ENCODE peak calls at places on chromosomes 16 and 17, in eight cellular contexts. One of them, this sample, is unnamed.

GRCh38 chr16:56389554-56389953 is 35.8 kb downstream of the AMFR start:
- DNase-seq in neural progenitor cell: no peak
- DNase-seq in K562: no peak
- DNase-seq in mesenchymal stem cell: peak; percentile 83
- DNase-seq in IMR-90: peak; percentile 100
- DNase-seq in H9: no peak
- DNase-seq in fibroblast of lung: peak; percentile 88
- DNase-seq in HCT116: no peak
- DNase-seq in this sample: no peak

GRCh38 chr17:81076097-81076754 is 41.3 kb downstream of the BAIAP2 start:
- DNase-seq in neural progenitor cell: no peak
- DNase-seq in K562: no peak
- DNase-seq in mesenchymal stem cell: no peak
- DNase-seq in IMR-90: no peak
- DNase-seq in H9: no peak
- DNase-seq in fibroblast of lung: no peak
- DNase-seq in HCT116: no peak
- DNase-seq in this sample: peak; percentile 93

GRCh38 chr17:8994319-8994718 is 27.0 kb upstream of the NTN1 start:
- DNase-seq in neural progenitor cell: peak; percentile 78
- DNase-seq in K562: peak; percentile 34
- DNase-seq in mesenchymal stem cell: peak; percentile 38
- DNase-seq in IMR-90: peak; percentile 23
- DNase-seq in H9: peak; percentile 92
- DNase-seq in fibroblast of lung: peak; percentile 31
- DNase-seq in HCT116: peak; percentile 40
- DNase-seq in this sample: peak; percentile 61

GRCh38 chr17:56699186-56699895 is 105.8 kb downstream of the NOG start:
- DNase-seq in neural progenitor cell: peak; percentile 88
- DNase-seq in K562: no peak
- DNase-seq in mesenchymal stem cell: peak; percentile 99
- DNase-seq in IMR-90: peak; percentile 99
- DNase-seq in H9: peak; percentile 92
- DNase-seq in fibroblast of lung: peak; percentile 87
- DNase-seq in HCT116: peak; percentile 98
- DNase-seq in this sample: peak; percentile 38

GRCh38 chr16:65700599-65700998 is 578.7 kb upstream of the CDH11 start:
- DNase-seq in neural progenitor cell: no peak
- DNase-seq in K562: no peak
- DNase-seq in mesenchymal stem cell: no peak
- DNase-seq in IMR-90: no peak
- DNase-seq in H9: no peak
- DNase-seq in fibroblast of lung: no peak
- DNase-seq in HCT116: no peak
- DNase-seq in this sample: no peak

GRCh38 chr16:19095699-19096098 is 18.1 kb upstream of the ITPRIPL2 start:
- DNase-seq in neural progenitor cell: no peak
- DNase-seq in K562: no peak
- DNase-seq in mesenchymal stem cell: no peak
- DNase-seq in IMR-90: no peak
- DNase-seq in H9: peak; percentile 68
- DNase-seq in fibroblast of lung: no peak
- DNase-seq in HCT116: peak; percentile 67
- DNase-seq in this sample: no peak

GRCh38 chr16:3364774-3365427 is 9.2 kb downstream of the OR2C1 start:
- DNase-seq in neural progenitor cell: no peak
- DNase-seq in K562: no peak
- DNase-seq in mesenchymal stem cell: no peak
- DNase-seq in IMR-90: peak; percentile 95
- DNase-seq in H9: peak; percentile 36
- DNase-seq in fibroblast of lung: peak; percentile 97
- DNase-seq in HCT116: no peak
- DNase-seq in this sample: peak; percentile 85

GRCh38 chr17:5809580-5810188 is 225.4 kb upstream of the NLRP1 start:
- DNase-seq in neural progenitor cell: peak; percentile 36
- DNase-seq in K562: no peak
- DNase-seq in mesenchymal stem cell: no peak
- DNase-seq in IMR-90: no peak
- DNase-seq in H9: peak; percentile 31
- DNase-seq in fibroblast of lung: peak; percentile 5
- DNase-seq in HCT116: no peak
- DNase-seq in this sample: no peak

GRCh38 chr17:62657664-62658063 is 30.2 kb downstream of the MRC2 start:
- DNase-seq in neural progenitor cell: peak; percentile 32
- DNase-seq in K562: no peak
- DNase-seq in mesenchymal stem cell: no peak
- DNase-seq in IMR-90: no peak
- DNase-seq in H9: no peak
- DNase-seq in fibroblast of lung: no peak
- DNase-seq in HCT116: no peak
- DNase-seq in this sample: peak; percentile 24

GRCh38 chr17:82301916-82302497 is 15.4 kb downstream of the CD7 start:
- DNase-seq in neural progenitor cell: no peak
- DNase-seq in K562: no peak
- DNase-seq in mesenchymal stem cell: no peak
- DNase-seq in IMR-90: no peak
- DNase-seq in H9: no peak
- DNase-seq in fibroblast of lung: no peak
- DNase-seq in HCT116: no peak
- DNase-seq in this sample: peak; percentile 41

GRCh38 chr17:66805567-66805966 is 29.4 kb upstream of the CACNG5 start:
- DNase-seq in neural progenitor cell: no peak
- DNase-seq in K562: no peak
- DNase-seq in mesenchymal stem cell: no peak
- DNase-seq in IMR-90: no peak
- DNase-seq in H9: no peak
- DNase-seq in fibroblast of lung: no peak
- DNase-seq in HCT116: no peak
- DNase-seq in this sample: no peak

GRCh38 chr16:78478267-78478821 is 378.9 kb downstream of the WWOX start:
- DNase-seq in neural progenitor cell: peak; percentile 30
- DNase-seq in K562: peak; percentile 6
- DNase-seq in mesenchymal stem cell: peak; percentile 16
- DNase-seq in IMR-90: no peak
- DNase-seq in H9: peak; percentile 69
- DNase-seq in fibroblast of lung: no peak
- DNase-seq in HCT116: no peak
- DNase-seq in this sample: peak; percentile 19

GRCh38 chr16:88479795-88480760 is 27.0 kb downstream of the ZFPM1 start:
- DNase-seq in neural progenitor cell: no peak
- DNase-seq in K562: no peak
- DNase-seq in mesenchymal stem cell: no peak
- DNase-seq in IMR-90: no peak
- DNase-seq in H9: no peak
- DNase-seq in fibroblast of lung: no peak
- DNase-seq in HCT116: no peak
- DNase-seq in this sample: no peak

GRCh38 chr17:16444258-16444886 is 29.0 kb downstream of the TRPV2 start:
- DNase-seq in neural progenitor cell: no peak
- DNase-seq in K562: peak; percentile 45
- DNase-seq in mesenchymal stem cell: no peak
- DNase-seq in IMR-90: no peak
- DNase-seq in H9: peak; percentile 75
- DNase-seq in fibroblast of lung: no peak
- DNase-seq in HCT116: no peak
- DNase-seq in this sample: no peak

GRCh38 chr16:69481901-69482341 is 57.5 kb downstream of the CYB5B start:
- DNase-seq in neural progenitor cell: no peak
- DNase-seq in K562: peak; percentile 49
- DNase-seq in mesenchymal stem cell: no peak
- DNase-seq in IMR-90: peak; percentile 48
- DNase-seq in H9: peak; percentile 50
- DNase-seq in fibroblast of lung: peak; percentile 88
- DNase-seq in HCT116: no peak
- DNase-seq in this sample: no peak
- H3K9ac ChIP-seq in neural progenitor cell: no peak overlapping the region
- H3K9ac ChIP-seq in K562: peak overlapping the region; percentile 44
- H3K9ac ChIP-seq in mesenchymal stem cell: peak overlapping the region; percentile 79
- H3K9ac ChIP-seq in IMR-90: no peak overlapping the region
- H3K9ac ChIP-seq in H9: no peak overlapping the region
- H3K9ac ChIP-seq in fibroblast of lung: peak overlapping the region; percentile 36
- H3K9ac ChIP-seq in HCT116: peak overlapping the region; percentile 15
- H3K9ac ChIP-seq in this sample: no peak overlapping the region

GRCh38 chr17:7290166-7290565 is 4.3 kb downstream of the YBX2 start:
- DNase-seq in neural progenitor cell: no peak
- DNase-seq in K562: no peak
- DNase-seq in mesenchymal stem cell: no peak
- DNase-seq in IMR-90: no peak
- DNase-seq in H9: no peak
- DNase-seq in fibroblast of lung: no peak
- DNase-seq in HCT116: no peak
- DNase-seq in this sample: no peak
- H3K27me3 ChIP-seq in neural progenitor cell: peaks cover 47% of the 10 kb centered on the region
- H3K27me3 ChIP-seq in K562: no peaks in the 10 kb centered on the region
- H3K27me3 ChIP-seq in mesenchymal stem cell: peaks cover 83% of the 10 kb centered on the region
- H3K27me3 ChIP-seq in IMR-90: peaks cover 80% of the 10 kb centered on the region
- H3K27me3 ChIP-seq in H9: peaks cover 2% of the 10 kb centered on the region
- H3K27me3 ChIP-seq in fibroblast of lung: peaks cover 49% of the 10 kb centered on the region
- H3K27me3 ChIP-seq in HCT116: no peaks in the 10 kb centered on the region
- H3K27me3 ChIP-seq in this sample: peaks cover 30% of the 10 kb centered on the region

GRCh38 chr17:1709971-1710806 is at the start of gene TLCD2:
- DNase-seq in neural progenitor cell: peak; percentile 79
- DNase-seq in K562: peak; percentile 65
- DNase-seq in mesenchymal stem cell: peak; percentile 82
- DNase-seq in IMR-90: peak; percentile 65
- DNase-seq in H9: peak; percentile 78
- DNase-seq in fibroblast of lung: peak; percentile 65
- DNase-seq in HCT116: peak; percentile 36
- DNase-seq in this sample: peak; percentile 87
- H3K9ac ChIP-seq in neural progenitor cell: no peak within 1 kb of the TSS
- H3K9ac ChIP-seq in K562: peak within 1 kb of the TSS; percentile 92
- H3K9ac ChIP-seq in mesenchymal stem cell: peak within 1 kb of the TSS; percentile 93
- H3K9ac ChIP-seq in IMR-90: peak within 1 kb of the TSS; percentile 46
- H3K9ac ChIP-seq in H9: no peak within 1 kb of the TSS
- H3K9ac ChIP-seq in fibroblast of lung: peak within 1 kb of the TSS; percentile 84
- H3K9ac ChIP-seq in HCT116: peak within 1 kb of the TSS; percentile 72
- H3K9ac ChIP-seq in this sample: peak within 1 kb of the TSS; percentile 60

GRCh38 chr17:48725294-48726064 is 2.5 kb downstream of the PRAC2 start:
- DNase-seq in neural progenitor cell: no peak
- DNase-seq in K562: no peak
- DNase-seq in mesenchymal stem cell: peak; percentile 7
- DNase-seq in IMR-90: no peak
- DNase-seq in H9: no peak
- DNase-seq in fibroblast of lung: no peak
- DNase-seq in HCT116: no peak
- DNase-seq in this sample: no peak
- H3K27me3 ChIP-seq in neural progenitor cell: peaks cover 100% of the 10 kb centered on the region
- H3K27me3 ChIP-seq in K562: peaks cover 72% of the 10 kb centered on the region
- H3K27me3 ChIP-seq in mesenchymal stem cell: peaks cover 100% of the 10 kb centered on the region
- H3K27me3 ChIP-seq in IMR-90: peaks cover 95% of the 10 kb centered on the region
- H3K27me3 ChIP-seq in H9: peaks cover 100% of the 10 kb centered on the region
- H3K27me3 ChIP-seq in fibroblast of lung: peaks cover 97% of the 10 kb centered on the region
- H3K27me3 ChIP-seq in HCT116: no peaks in the 10 kb centered on the region
- H3K27me3 ChIP-seq in this sample: peaks cover 100% of the 10 kb centered on the region

DNA sequence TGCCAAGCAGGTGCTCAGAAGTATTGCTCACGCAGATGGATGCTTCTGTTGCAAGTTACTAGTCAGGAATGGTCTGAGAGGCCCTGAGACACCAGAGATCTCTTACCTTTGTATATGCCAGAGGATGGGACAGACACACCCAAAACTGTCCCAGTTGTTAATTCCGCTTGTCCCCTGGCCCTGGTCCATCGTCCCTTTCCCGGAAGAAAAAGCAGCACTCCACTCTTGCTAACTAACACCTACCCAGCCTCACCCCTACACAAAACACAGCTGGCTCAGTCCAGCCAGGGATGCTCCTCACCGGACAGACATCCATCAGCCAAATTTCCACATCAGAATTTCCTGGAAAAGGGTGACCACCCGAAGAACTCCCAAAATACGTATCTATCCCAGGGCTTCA is 2.0 kb downstream of the GAS7 start:
- DNase-seq in neural progenitor cell: no peak
- DNase-seq in K562: no peak
- DNase-seq in mesenchymal stem cell: no peak
- DNase-seq in IMR-90: no peak
- DNase-seq in H9: no peak
- DNase-seq in fibroblast of lung: no peak
- DNase-seq in HCT116: no peak
- DNase-seq in this sample: no peak
- H3K9ac ChIP-seq in neural progenitor cell: no peak overlapping the region
- H3K9ac ChIP-seq in K562: no peak overlapping the region
- H3K9ac ChIP-seq in mesenchymal stem cell: peak overlapping the region; percentile 89
- H3K9ac ChIP-seq in IMR-90: no peak overlapping the region
- H3K9ac ChIP-seq in H9: no peak overlapping the region
- H3K9ac ChIP-seq in fibroblast of lung: no peak overlapping the region
- H3K9ac ChIP-seq in HCT116: no peak overlapping the region
- H3K9ac ChIP-seq in this sample: no peak overlapping the region

GRCh38 chr17:57979076-57979475 is 9.0 kb downstream of the VEZF1 start:
- DNase-seq in neural progenitor cell: no peak
- DNase-seq in K562: no peak
- DNase-seq in mesenchymal stem cell: no peak
- DNase-seq in IMR-90: no peak
- DNase-seq in H9: no peak
- DNase-seq in fibroblast of lung: no peak
- DNase-seq in HCT116: no peak
- DNase-seq in this sample: no peak

GRCh38 chr17:57982452-57983170 is 5.4 kb downstream of the VEZF1 start:
- DNase-seq in neural progenitor cell: no peak
- DNase-seq in K562: no peak
- DNase-seq in mesenchymal stem cell: no peak
- DNase-seq in IMR-90: no peak
- DNase-seq in H9: no peak
- DNase-seq in fibroblast of lung: no peak
- DNase-seq in HCT116: no peak
- DNase-seq in this sample: no peak

GRCh38 chr17:57983446-57983845 is 4.6 kb downstream of the VEZF1 start:
- DNase-seq in neural progenitor cell: no peak
- DNase-seq in K562: no peak
- DNase-seq in mesenchymal stem cell: no peak
- DNase-seq in IMR-90: no peak
- DNase-seq in H9: no peak
- DNase-seq in fibroblast of lung: peak; percentile 37
- DNase-seq in HCT116: no peak
- DNase-seq in this sample: no peak

GRCh38 chr17:57984226-57984890 is 3.7 kb downstream of the VEZF1 start:
- DNase-seq in neural progenitor cell: no peak
- DNase-seq in K562: no peak
- DNase-seq in mesenchymal stem cell: no peak
- DNase-seq in IMR-90: no peak
- DNase-seq in H9: no peak
- DNase-seq in fibroblast of lung: no peak
- DNase-seq in HCT116: no peak
- DNase-seq in this sample: no peak

GRCh38 chr17:57980522-57980921 is 7.5 kb downstream of the VEZF1 start:
- DNase-seq in neural progenitor cell: no peak
- DNase-seq in K562: no peak
- DNase-seq in mesenchymal stem cell: no peak
- DNase-seq in IMR-90: no peak
- DNase-seq in H9: no peak
- DNase-seq in fibroblast of lung: no peak
- DNase-seq in HCT116: no peak
- DNase-seq in this sample: no peak
- H3K27me3 ChIP-seq in neural progenitor cell: no peaks in the 10 kb centered on the region
- H3K27me3 ChIP-seq in K562: no peaks in the 10 kb centered on the region
- H3K27me3 ChIP-seq in mesenchymal stem cell: no peaks in the 10 kb centered on the region
- H3K27me3 ChIP-seq in IMR-90: no peaks in the 10 kb centered on the region
- H3K27me3 ChIP-seq in H9: no peaks in the 10 kb centered on the region
- H3K27me3 ChIP-seq in fibroblast of lung: no peaks in the 10 kb centered on the region
- H3K27me3 ChIP-seq in HCT116: no peaks in the 10 kb centered on the region
- H3K27me3 ChIP-seq in this sample: no peaks in the 10 kb centered on the region

GRCh38 chr17:40058151-40058784 is 4.1 kb upstream of the MED24 start:
- DNase-seq in neural progenitor cell: no peak
- DNase-seq in K562: no peak
- DNase-seq in mesenchymal stem cell: peak; percentile 57
- DNase-seq in IMR-90: peak; percentile 46
- DNase-seq in H9: no peak
- DNase-seq in fibroblast of lung: peak; percentile 60
- DNase-seq in HCT116: no peak
- DNase-seq in this sample: no peak
- H3K9ac ChIP-seq in neural progenitor cell: no peak overlapping the region
- H3K9ac ChIP-seq in K562: peak overlapping the region; percentile 36
- H3K9ac ChIP-seq in mesenchymal stem cell: peak overlapping the region; percentile 79
- H3K9ac ChIP-seq in IMR-90: peak overlapping the region; percentile 63
- H3K9ac ChIP-seq in H9: no peak overlapping the region
- H3K9ac ChIP-seq in fibroblast of lung: no peak overlapping the region
- H3K9ac ChIP-seq in HCT116: no peak overlapping the region
- H3K9ac ChIP-seq in this sample: no peak overlapping the region